ENCODE peak calls at places on chromosomes 16 and 17, in six cellular contexts. One of them, this sample, is unnamed.

GRCh38 chr17:47275245-47275984 is 21.8 kb downstream of the ITGB3 start:
- DNase-seq in mesenchymal stem cell: peak
- DNase-seq in neuronal stem cell: peak
- DNase-seq in H1: peak
- DNase-seq in IMR-90: peak
- DNase-seq in H9: peak
- DNase-seq in this sample: peak

GRCh38 chr17:62626719-62627218 is 701 bp upstream of the MRC2 start:
- DNase-seq in mesenchymal stem cell: peak
- DNase-seq in IMR-90: peak
- DNase-seq in neuronal stem cell: peak
- DNase-seq in H9: peak
- DNase-seq in H1: no peak
- DNase-seq in this sample: peak

GRCh38 chr17:77770331-77771105 is 188.0 kb upstream of the TNRC6C start:
- DNase-seq in IMR-90: peak
- DNase-seq in neuronal stem cell: no peak
- DNase-seq in mesenchymal stem cell: peak
- DNase-seq in H9: no peak
- DNase-seq in H1: no peak
- DNase-seq in this sample: peak

GRCh38 chr17:20266806-20267458 is 200.4 kb downstream of the LGALS9B start:
- DNase-seq in H1: no peak
- DNase-seq in IMR-90: peak
- DNase-seq in mesenchymal stem cell: no peak
- DNase-seq in H9: no peak
- DNase-seq in neuronal stem cell: no peak
- DNase-seq in this sample: no peak

GRCh38 chr17:63474174-63474913 is 2.5 kb upstream of the ACE start:
- DNase-seq in H9: no peak
- DNase-seq in neuronal stem cell: no peak
- DNase-seq in H1: no peak
- DNase-seq in mesenchymal stem cell: no peak
- DNase-seq in IMR-90: no peak
- DNase-seq in this sample: no peak

GRCh38 chr17:70095455-70095854 is 20.4 kb downstream of the KCNJ16 start:
- DNase-seq in H9: no peak
- DNase-seq in neuronal stem cell: no peak
- DNase-seq in IMR-90: no peak
- DNase-seq in mesenchymal stem cell: no peak
- DNase-seq in H1: no peak
- DNase-seq in this sample: no peak

GRCh38 chr17:28545787-28546415 is 6.5 kb downstream of the UNC119 start:
- DNase-seq in H9: no peak
- DNase-seq in IMR-90: no peak
- DNase-seq in mesenchymal stem cell: no peak
- DNase-seq in H1: no peak
- DNase-seq in neuronal stem cell: no peak
- DNase-seq in this sample: no peak

GRCh38 chr17:44360826-44361225 is 2.8 kb downstream of the FAM171A2 start:
- DNase-seq in H9: no peak
- DNase-seq in mesenchymal stem cell: peak
- DNase-seq in neuronal stem cell: peak
- DNase-seq in H1: no peak
- DNase-seq in IMR-90: peak
- DNase-seq in this sample: peak

GRCh38 chr16:53456625-53457024 is 22.4 kb downstream of the RBL2 start:
- DNase-seq in H1: no peak
- DNase-seq in IMR-90: no peak
- DNase-seq in H9: no peak
- DNase-seq in neuronal stem cell: no peak
- DNase-seq in mesenchymal stem cell: no peak
- DNase-seq in this sample: peak

GRCh38 chr17:1714980-1715802 is 5.0 kb upstream of the TLCD2 start:
- DNase-seq in H1: peak
- DNase-seq in IMR-90: peak
- DNase-seq in H9: peak
- DNase-seq in mesenchymal stem cell: peak
- DNase-seq in neuronal stem cell: no peak
- DNase-seq in this sample: peak

GRCh38 chr17:1715803-1716075 is 5.6 kb upstream of the TLCD2 start:
- DNase-seq in H1: no peak
- DNase-seq in H9: no peak
- DNase-seq in IMR-90: no peak
- DNase-seq in neuronal stem cell: no peak
- DNase-seq in mesenchymal stem cell: no peak
- DNase-seq in this sample: no peak

GRCh38 chr17:1714488-1714979 is 4.4 kb upstream of the TLCD2 start:
- DNase-seq in H9: peak
- DNase-seq in H1: peak
- DNase-seq in mesenchymal stem cell: peak
- DNase-seq in neuronal stem cell: peak
- DNase-seq in IMR-90: peak
- DNase-seq in this sample: peak

GRCh38 chr17:1716912-1717695 is 6.9 kb upstream of the TLCD2 start:
- DNase-seq in H1: peak
- DNase-seq in H9: peak
- DNase-seq in mesenchymal stem cell: peak
- DNase-seq in neuronal stem cell: peak
- DNase-seq in IMR-90: peak
- DNase-seq in this sample: peak

GRCh38 chr17:1716076-1716911 is 6.1 kb upstream of the TLCD2 start:
- DNase-seq in mesenchymal stem cell: peak
- DNase-seq in H9: peak
- DNase-seq in IMR-90: peak
- DNase-seq in neuronal stem cell: peak
- DNase-seq in H1: peak
- DNase-seq in this sample: peak
- H3K18ac ChIP-seq in mesenchymal stem cell: peak
- H3K18ac ChIP-seq in H9: peak
- H3K18ac ChIP-seq in IMR-90: peak
- H3K18ac ChIP-seq in neuronal stem cell: peak
- H3K18ac ChIP-seq in H1: peak
- H3K18ac ChIP-seq in this sample: peak

GRCh38 chr16:1533443-1533951 is at the start of gene TMEM204:
- DNase-seq in H9: no peak
- DNase-seq in IMR-90: peak
- DNase-seq in H1: no peak
- DNase-seq in neuronal stem cell: no peak
- DNase-seq in mesenchymal stem cell: peak
- DNase-seq in this sample: peak
- H3K18ac ChIP-seq in H9: no peak
- H3K18ac ChIP-seq in IMR-90: peak
- H3K18ac ChIP-seq in H1: no peak
- H3K18ac ChIP-seq in neuronal stem cell: peak
- H3K18ac ChIP-seq in mesenchymal stem cell: peak
- H3K18ac ChIP-seq in this sample: no peak

GRCh38 chr16:81185416-81185815 is 53.1 kb upstream of the BCO1 start:
- DNase-seq in H1: no peak
- DNase-seq in neuronal stem cell: no peak
- DNase-seq in mesenchymal stem cell: no peak
- DNase-seq in H9: no peak
- DNase-seq in IMR-90: no peak
- DNase-seq in this sample: no peak

GRCh38 chr16:81180578-81180977 is 57.9 kb upstream of the BCO1 start:
- DNase-seq in H1: no peak
- DNase-seq in IMR-90: no peak
- DNase-seq in H9: no peak
- DNase-seq in neuronal stem cell: no peak
- DNase-seq in mesenchymal stem cell: no peak
- DNase-seq in this sample: no peak

GRCh38 chr16:81179219-81179618 is 59.3 kb upstream of the BCO1 start:
- DNase-seq in mesenchymal stem cell: no peak
- DNase-seq in H9: no peak
- DNase-seq in neuronal stem cell: no peak
- DNase-seq in H1: no peak
- DNase-seq in IMR-90: no peak
- DNase-seq in this sample: no peak

GRCh38 chr16:81175325-81175891 is 63.1 kb upstream of the BCO1 start:
- DNase-seq in H1: no peak
- DNase-seq in IMR-90: peak
- DNase-seq in mesenchymal stem cell: peak
- DNase-seq in neuronal stem cell: no peak
- DNase-seq in H9: no peak
- DNase-seq in this sample: no peak

GRCh38 chr16:81181013-81181720 is 57.3 kb upstream of the BCO1 start:
- DNase-seq in H1: peak
- DNase-seq in mesenchymal stem cell: peak
- DNase-seq in H9: peak
- DNase-seq in IMR-90: peak
- DNase-seq in neuronal stem cell: peak
- DNase-seq in this sample: peak
- H3K18ac ChIP-seq in H1: peak
- H3K18ac ChIP-seq in mesenchymal stem cell: peak
- H3K18ac ChIP-seq in H9: peak
- H3K18ac ChIP-seq in IMR-90: peak
- H3K18ac ChIP-seq in neuronal stem cell: peak
- H3K18ac ChIP-seq in this sample: no peak

DNA sequence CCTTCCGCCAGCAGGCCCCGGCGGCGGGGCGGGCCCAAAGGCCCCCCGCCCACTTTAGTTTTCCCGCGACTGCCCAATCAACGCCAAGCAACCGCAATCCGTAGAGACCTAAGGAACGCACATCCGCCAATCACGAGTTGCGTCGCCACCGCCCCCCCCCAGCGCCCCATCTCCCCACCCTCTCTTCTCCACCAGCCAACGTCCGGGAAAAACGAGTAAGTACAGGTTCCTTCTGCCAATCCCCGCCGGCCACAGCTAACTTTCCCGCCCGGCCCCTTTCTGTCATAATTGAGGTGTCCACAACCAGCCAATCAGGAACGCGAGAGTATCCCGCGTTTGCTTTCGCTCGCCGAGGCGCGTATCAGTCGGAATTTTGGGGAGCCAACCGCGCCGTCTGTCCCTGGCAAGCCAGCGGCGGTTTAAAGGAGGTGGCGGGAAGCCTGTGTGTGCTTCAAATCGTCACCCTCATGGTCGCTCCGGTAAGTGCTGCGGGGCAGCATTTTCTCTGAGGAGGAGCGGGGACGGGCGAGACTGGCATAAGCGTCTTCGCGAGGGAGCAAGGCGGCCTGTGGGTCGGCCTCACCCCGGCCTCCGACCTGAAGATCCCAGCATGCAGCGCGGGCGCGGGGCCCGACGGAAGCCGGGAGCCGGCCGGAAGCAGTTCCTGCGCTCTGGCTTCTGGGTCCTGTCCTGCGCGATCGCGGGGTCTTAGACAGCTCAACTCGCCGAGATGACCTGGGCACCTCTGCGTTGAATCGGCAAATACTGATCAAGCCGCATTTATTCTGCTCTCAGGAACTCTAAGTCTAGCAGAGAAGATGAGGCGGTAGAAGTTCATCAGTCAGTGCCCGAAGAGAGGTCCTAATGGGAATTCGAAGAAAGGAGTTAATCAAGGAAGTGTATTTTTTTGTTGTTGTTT is at the start of gene MIS12:
- DNase-seq in mesenchymal stem cell: peak
- DNase-seq in neuronal stem cell: peak
- DNase-seq in H9: peak
- DNase-seq in H1: peak
- DNase-seq in IMR-90: peak
- DNase-seq in this sample: peak
- H3K18ac ChIP-seq in mesenchymal stem cell: peak
- H3K18ac ChIP-seq in neuronal stem cell: peak
- H3K18ac ChIP-seq in H9: peak
- H3K18ac ChIP-seq in H1: peak
- H3K18ac ChIP-seq in IMR-90: peak
- H3K18ac ChIP-seq in this sample: peak

GRCh38 chr16:81602792-81603191 is 158.2 kb downstream of the CMIP start:
- DNase-seq in mesenchymal stem cell: no peak
- DNase-seq in H9: no peak
- DNase-seq in H1: no peak
- DNase-seq in IMR-90: no peak
- DNase-seq in neuronal stem cell: no peak
- DNase-seq in this sample: no peak

GRCh38 chr16:81601601-81602251 is 157.1 kb downstream of the CMIP start:
- DNase-seq in mesenchymal stem cell: no peak
- DNase-seq in IMR-90: peak
- DNase-seq in H1: no peak
- DNase-seq in H9: no peak
- DNase-seq in neuronal stem cell: no peak
- DNase-seq in this sample: no peak

GRCh38 chr16:81602377-81602776 is 157.8 kb downstream of the CMIP start:
- DNase-seq in neuronal stem cell: no peak
- DNase-seq in IMR-90: no peak
- DNase-seq in H9: no peak
- DNase-seq in H1: no peak
- DNase-seq in mesenchymal stem cell: no peak
- DNase-seq in this sample: no peak

GRCh38 chr16:81600275-81600674 is 155.7 kb downstream of the CMIP start:
- DNase-seq in IMR-90: peak
- DNase-seq in mesenchymal stem cell: peak
- DNase-seq in neuronal stem cell: peak
- DNase-seq in H9: no peak
- DNase-seq in H1: no peak
- DNase-seq in this sample: peak

GRCh38 chr16:81601008-81601428 is 156.4 kb downstream of the CMIP start:
- DNase-seq in mesenchymal stem cell: peak
- DNase-seq in H1: no peak
- DNase-seq in H9: no peak
- DNase-seq in IMR-90: peak
- DNase-seq in neuronal stem cell: no peak
- DNase-seq in this sample: no peak
- H3K18ac ChIP-seq in mesenchymal stem cell: peak
- H3K18ac ChIP-seq in H1: peak
- H3K18ac ChIP-seq in H9: no peak
- H3K18ac ChIP-seq in IMR-90: no peak
- H3K18ac ChIP-seq in neuronal stem cell: peak
- H3K18ac ChIP-seq in this sample: no peak

DNA sequence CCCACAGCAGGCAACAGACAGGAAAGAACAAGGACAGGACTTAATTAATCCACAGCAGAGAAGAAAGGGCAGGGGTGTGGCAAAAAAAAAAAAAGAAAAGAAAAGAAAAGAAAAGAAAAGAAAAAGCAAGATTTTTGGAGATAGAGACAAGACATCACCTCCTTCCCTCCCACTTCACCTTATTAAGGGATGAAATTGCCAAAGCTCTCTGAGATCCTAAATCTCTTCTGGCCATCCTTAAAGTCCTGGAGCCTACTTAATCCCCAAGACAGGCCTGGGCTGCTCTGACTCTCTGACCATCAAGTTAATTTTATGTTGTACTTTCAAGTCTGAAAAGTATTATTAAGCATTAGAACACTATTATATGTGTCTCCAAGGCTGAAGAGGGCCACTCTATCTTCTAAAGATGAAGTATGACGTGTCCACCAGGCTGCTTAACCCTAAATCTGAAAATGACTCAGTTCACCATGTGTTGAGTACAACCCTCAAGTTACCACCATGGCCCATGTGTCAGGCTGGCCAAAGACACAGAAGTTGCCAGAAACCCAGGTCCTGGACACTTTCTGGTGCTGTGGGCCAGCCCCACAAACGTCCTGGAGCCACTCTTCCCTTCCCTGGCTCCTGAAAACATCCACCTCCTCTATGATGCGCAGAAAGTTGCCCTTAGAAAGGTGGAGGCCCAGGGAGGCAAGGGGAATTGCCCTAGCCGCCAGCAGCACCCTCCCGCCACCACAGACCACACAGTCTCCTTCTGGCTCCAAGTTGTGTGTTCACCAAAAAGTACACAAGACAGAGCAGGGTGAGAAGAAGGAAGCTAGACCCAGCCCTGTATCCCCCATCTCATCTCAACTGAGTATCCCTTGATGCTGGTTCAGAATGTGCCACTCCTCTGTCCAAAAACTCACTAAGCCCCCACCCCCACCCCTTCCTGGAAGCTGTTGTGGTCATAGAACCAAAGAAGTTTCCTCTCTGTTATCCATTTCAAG is 2.7 kb downstream of the SOCS1 start:
- DNase-seq in neuronal stem cell: no peak
- DNase-seq in mesenchymal stem cell: peak
- DNase-seq in H9: no peak
- DNase-seq in IMR-90: peak
- DNase-seq in H1: no peak
- DNase-seq in this sample: no peak
- H3K18ac ChIP-seq in neuronal stem cell: no peak
- H3K18ac ChIP-seq in mesenchymal stem cell: peak
- H3K18ac ChIP-seq in H9: no peak
- H3K18ac ChIP-seq in IMR-90: peak
- H3K18ac ChIP-seq in H1: no peak
- H3K18ac ChIP-seq in this sample: no peak

This sample was measured in mesendoderm.